ENCODE peak calls at places on chromosomes 6 and 20, in ten cellular contexts. F, Q, T, L, I, N, C, E, Y and J are unnamed samples.
A peak's percentile ranks its signal among the peaks of the same experiment; 100 is the strongest.

GRCh38 chr6:160973311-160973710 is 18.3 kb upstream of the MAP3K4 start:
- DNase-seq in F (no peak), Q (no peak), T (no peak), L (no peak), I (peak; percentile 59), N (no peak), C (no peak), E (no peak), Y (no peak), J (no peak)

GRCh38 chr6:36853325-36853724 is 14.1 kb upstream of the CPNE5 start:
- DNase-seq in F (no peak), Q (no peak), T (peak; percentile 52), L (peak; percentile 71), I (peak; percentile 78), N (no peak), C (no peak), E (no peak), Y (no peak), J (no peak)

GRCh38 chr6:29974901-29975560 is 32.7 kb downstream of the HLA-A start:
- DNase-seq in F (peak; percentile 42), Q (peak; percentile 37), T (no peak), L (no peak), I (no peak), N (no peak), C (no peak), E (no peak), Y (peak; percentile 36), J (no peak)

GRCh38 chr6:108564178-108564577 is 3.5 kb downstream of the FOXO3 start:
- DNase-seq in F (no peak), Q (no peak), T (peak; percentile 90), L (no peak), I (peak; percentile 74), N (no peak), C (no peak), E (no peak), Y (no peak), J (no peak)

GRCh38 chr6:55445648-55446204 is 118.5 kb downstream of the GFRAL start:
- DNase-seq in F (peak; percentile 43), Q (no peak), T (no peak), L (peak; percentile 33), I (peak; percentile 29), N (no peak), C (no peak), E (no peak), Y (no peak), J (no peak)

GRCh38 chr20:56788041-56788670 is 159.1 kb downstream of the TFAP2C start:
- DNase-seq in F (no peak), Q (no peak), T (peak; percentile 9), L (no peak), I (peak; percentile 89), N (no peak), C (no peak), E (no peak), Y (no peak), J (no peak)

GRCh38 chr20:63520594-63520938 is at the start of gene PPDPF:
- DNase-seq in F (no peak), Q (peak; percentile 99), T (peak; percentile 41), L (no peak), I (peak; percentile 99), N (peak; percentile 74), C (peak; percentile 74), E (peak; percentile 90), Y (peak; percentile 88), J (peak; percentile 98)

GRCh38 chr6:33205172-33206026 is 944 bp downstream of the HSD17B8 start:
- DNase-seq in F (peak; percentile 29), Q (no peak), T (no peak), L (no peak), I (no peak), N (no peak), C (no peak), E (no peak), Y (no peak), J (no peak)

GRCh38 chr20:49384437-49385434 is 97.7 kb downstream of the KCNB1 start:
- DNase-seq in F (peak; percentile 99), Q (peak; percentile 67), T (peak; percentile 41), L (no peak), I (peak; percentile 44), N (peak; percentile 13), C (peak; percentile 95), E (peak; percentile 84), Y (peak; percentile 95), J (peak; percentile 52)

GRCh38 chr6:81950877-81951276 is 198.4 kb upstream of the TENT5A start:
- DNase-seq in F (no peak), Q (no peak), T (no peak), L (peak; percentile 20), I (peak; percentile 46), N (no peak), C (no peak), E (no peak), Y (no peak), J (no peak)

GRCh38 chr6:50305660-50306059 is 255.9 kb upstream of the DEFB112 start:
- DNase-seq in F (no peak), Q (no peak), T (no peak), L (no peak), I (peak; percentile 27), N (no peak), C (no peak), E (no peak), Y (no peak), J (no peak)

GRCh38 chr6:167988945-167989841 is 8.3 kb upstream of the KIF25 start:
- DNase-seq in F (no peak), Q (no peak), T (no peak), L (no peak), I (no peak), N (no peak), C (no peak), E (no peak), Y (no peak), J (no peak)

GRCh38 chr6:69813508-69813907 is 16.7 kb upstream of the LMBRD1 start:
- DNase-seq in F (no peak), Q (no peak), T (no peak), L (no peak), I (no peak), N (no peak), C (no peak), E (no peak), Y (no peak), J (no peak)

GRCh38 chr6:144064831-144065668 is 30.3 kb downstream of the SF3B5 start:
- DNase-seq in F (peak; percentile 56), Q (peak; percentile 32), T (no peak), L (no peak), I (no peak), N (no peak), C (no peak), E (no peak), Y (no peak), J (peak; percentile 27)

GRCh38 chr20:56925696-56926101 is 296.6 kb downstream of the TFAP2C start:
- DNase-seq in F (peak; percentile 66), Q (no peak), T (no peak), L (no peak), I (no peak), N (no peak), C (no peak), E (no peak), Y (peak; percentile 57), J (no peak)

GRCh38 chr20:61746781-61747180 is 318.9 kb downstream of the TAF4 start:
- DNase-seq in F (no peak), Q (no peak), T (no peak), L (no peak), I (no peak), N (no peak), C (no peak), E (no peak), Y (no peak), J (no peak)

GRCh38 chr20:41654884-41655283 is 36.7 kb upstream of the CHD6 start:
- DNase-seq in F (peak; percentile 61), Q (no peak), T (no peak), L (no peak), I (peak; percentile 40), N (no peak), C (no peak), E (no peak), Y (no peak), J (no peak)

GRCh38 chr20:60851826-60852704 is 400.0 kb upstream of the CDH4 start:
- DNase-seq in F (peak; percentile 66), Q (no peak), T (no peak), L (no peak), I (no peak), N (no peak), C (peak; percentile 42), E (no peak), Y (peak; percentile 66), J (no peak)

GRCh38 chr6:34468378-34468892 is 2.6 kb downstream of the PACSIN1 start:
- DNase-seq in F (no peak), Q (no peak), T (no peak), L (no peak), I (no peak), N (no peak), C (no peak), E (no peak), Y (no peak), J (peak; percentile 66)